ENCODE peak calls at places on chromosome 21, in eight cellular contexts. One of them, this sample, is unnamed.
A peak's percentile ranks its signal among the peaks of the same experiment; 100 is the strongest.

GRCh38 chr21:29098156-29098555 is 24.7 kb upstream of the CCT8 start:
- DNase-seq in activated CD4-positive, alpha-beta memory T cell treated with anti-CD3 and anti-CD28 coated beads, Interleukin-2, amount 10 ng/mL, durations not matched to agents 7 days and 5 days: no peak
- DNase-seq in skeletal muscle cell: no peak
- DNase-seq in globus pallidus: no peak
- DNase-seq in NCI-H2029: no peak
- DNase-seq in RKO: no peak
- DNase-seq in H9: no peak
- DNase-seq in amniotic stem cell: no peak
- DNase-seq in this sample: no peak

GRCh38 chr21:45510466-45510955 is 31.7 kb downstream of the SLC19A1 start:
- DNase-seq in activated CD4-positive, alpha-beta memory T cell treated with anti-CD3 and anti-CD28 coated beads, Interleukin-2, amount 10 ng/mL, durations not matched to agents 7 days and 5 days: no peak
- DNase-seq in RKO: no peak
- DNase-seq in globus pallidus: no peak
- DNase-seq in H9: no peak
- DNase-seq in skeletal muscle cell: no peak
- DNase-seq in NCI-H2029: no peak
- DNase-seq in amniotic stem cell: no peak
- DNase-seq in this sample: no peak

GRCh38 chr21:34949499-34949898 is 99.6 kb downstream of the RUNX1 start:
- DNase-seq in skeletal muscle cell: no peak
- DNase-seq in globus pallidus: no peak
- DNase-seq in activated CD4-positive, alpha-beta memory T cell treated with anti-CD3 and anti-CD28 coated beads, Interleukin-2, amount 10 ng/mL, durations not matched to agents 7 days and 5 days: no peak
- DNase-seq in NCI-H2029: no peak
- DNase-seq in amniotic stem cell: no peak
- DNase-seq in H9: no peak
- DNase-seq in RKO: no peak
- DNase-seq in this sample: no peak

GRCh38 chr21:29371464-29371863 is 72.7 kb downstream of the BACH1 start:
- DNase-seq in skeletal muscle cell: no peak
- DNase-seq in RKO: no peak
- DNase-seq in H9: no peak
- DNase-seq in amniotic stem cell: no peak
- DNase-seq in activated CD4-positive, alpha-beta memory T cell treated with anti-CD3 and anti-CD28 coated beads, Interleukin-2, amount 10 ng/mL, durations not matched to agents 7 days and 5 days: no peak
- DNase-seq in NCI-H2029: no peak
- DNase-seq in globus pallidus: no peak
- DNase-seq in this sample: no peak

GRCh38 chr21:42309753-42310213 is 5.4 kb downstream of the TFF3 start:
- DNase-seq in amniotic stem cell: no peak
- DNase-seq in activated CD4-positive, alpha-beta memory T cell treated with anti-CD3 and anti-CD28 coated beads, Interleukin-2, amount 10 ng/mL, durations not matched to agents 7 days and 5 days: peak; percentile 76
- DNase-seq in skeletal muscle cell: no peak
- DNase-seq in globus pallidus: no peak
- DNase-seq in RKO: peak; percentile 20
- DNase-seq in H9: peak; percentile 80
- DNase-seq in NCI-H2029: peak; percentile 15
- DNase-seq in this sample: peak; percentile 61

GRCh38 chr21:46062471-46063211 is 35.3 kb upstream of the COL6A2 start:
- DNase-seq in NCI-H2029: no peak
- DNase-seq in globus pallidus: no peak
- DNase-seq in RKO: no peak
- DNase-seq in activated CD4-positive, alpha-beta memory T cell treated with anti-CD3 and anti-CD28 coated beads, Interleukin-2, amount 10 ng/mL, durations not matched to agents 7 days and 5 days: no peak
- DNase-seq in amniotic stem cell: no peak
- DNase-seq in H9: no peak
- DNase-seq in skeletal muscle cell: no peak
- DNase-seq in this sample: no peak

GRCh38 chr21:46109251-46110221 is 11.6 kb downstream of the COL6A2 start:
- DNase-seq in RKO: no peak
- DNase-seq in skeletal muscle cell: no peak
- DNase-seq in globus pallidus: no peak
- DNase-seq in NCI-H2029: no peak
- DNase-seq in amniotic stem cell: no peak
- DNase-seq in activated CD4-positive, alpha-beta memory T cell treated with anti-CD3 and anti-CD28 coated beads, Interleukin-2, amount 10 ng/mL, durations not matched to agents 7 days and 5 days: peak; percentile 7
- DNase-seq in H9: peak; percentile 23
- DNase-seq in this sample: no peak

GRCh38 chr21:46114963-46115362 is 17.1 kb downstream of the COL6A2 start:
- DNase-seq in activated CD4-positive, alpha-beta memory T cell treated with anti-CD3 and anti-CD28 coated beads, Interleukin-2, amount 10 ng/mL, durations not matched to agents 7 days and 5 days: no peak
- DNase-seq in H9: no peak
- DNase-seq in globus pallidus: no peak
- DNase-seq in skeletal muscle cell: no peak
- DNase-seq in NCI-H2029: no peak
- DNase-seq in RKO: no peak
- DNase-seq in amniotic stem cell: no peak
- DNase-seq in this sample: no peak

GRCh38 chr21:16742116-16742515 is 770.7 kb upstream of the CXADR start:
- DNase-seq in skeletal muscle cell: no peak
- DNase-seq in activated CD4-positive, alpha-beta memory T cell treated with anti-CD3 and anti-CD28 coated beads, Interleukin-2, amount 10 ng/mL, durations not matched to agents 7 days and 5 days: no peak
- DNase-seq in amniotic stem cell: no peak
- DNase-seq in RKO: no peak
- DNase-seq in H9: no peak
- DNase-seq in globus pallidus: peak; percentile 65
- DNase-seq in NCI-H2029: no peak
- DNase-seq in this sample: no peak

GRCh38 chr21:28538987-28539622 is 453.6 kb downstream of the LTN1 start:
- DNase-seq in RKO: no peak
- DNase-seq in NCI-H2029: no peak
- DNase-seq in skeletal muscle cell: peak; percentile 86
- DNase-seq in activated CD4-positive, alpha-beta memory T cell treated with anti-CD3 and anti-CD28 coated beads, Interleukin-2, amount 10 ng/mL, durations not matched to agents 7 days and 5 days: no peak
- DNase-seq in H9: no peak
- DNase-seq in globus pallidus: no peak
- DNase-seq in amniotic stem cell: peak; percentile 34
- DNase-seq in this sample: no peak

This sample was measured in A673.